ENCODE peak calls at places on chromosomes 7 and 10, in nine cellular contexts. O is A172; X is HFF-Myc; W is BE2C; G is H4; F is stimulated activated CD8-positive, alpha-beta memory T cell treated with anti-CD3 and anti-CD28 coated beads, Interleukin-15, amount 100 ng/mL, for 24 hours; I is esophagus squamous epithelium; U is activated CD4-positive, CD25-positive, alpha-beta regulatory T cell treated with anti-CD3 and anti-CD28 coated beads, Interleukin-2, amount 50 U/mL, for 16 hours; T is HFFc6. J is an unnamed sample.

GRCh38 chr7:19665399-19666008 is 43.3 kb downstream of the POLR1F start:
- DNase-seq in O (peak), X (no peak), W (no peak), G (peak), F (no peak), I (no peak), U (no peak), T (peak), J (no peak)

GRCh38 chr10:131618587-131619267 is 282.1 kb upstream of the PPP2R2D start:
- DNase-seq in O (no peak), X (no peak), W (no peak), G (no peak), F (no peak), I (no peak), U (no peak), T (no peak), J (no peak)

GRCh38 chr7:128035712-128036111 is 4.5 kb upstream of the LRRC4 start:
- DNase-seq in O (no peak), X (no peak), W (peak), G (no peak), F (no peak), I (no peak), U (no peak), T (no peak), J (no peak)

GRCh38 chr7:29629507-29629906 is 65.9 kb downstream of the PRR15 start:
- DNase-seq in O (no peak), X (no peak), W (no peak), G (no peak), F (no peak), I (no peak), U (no peak), T (no peak), J (no peak)

GRCh38 chr7:134332892-134333291 is 16.2 kb upstream of the SLC35B4 start:
- DNase-seq in O (no peak), X (no peak), W (no peak), G (no peak), F (no peak), I (no peak), U (no peak), T (no peak), J (no peak)

GRCh38 chr10:32692174-32692573 is 246.2 kb downstream of the CCDC7 start:
- DNase-seq in O (peak), X (no peak), W (no peak), G (peak), F (no peak), I (no peak), U (no peak), T (peak), J (peak)

GRCh38 chr7:70706698-70707097 is 425.2 kb upstream of the GALNT17 start:
- DNase-seq in O (no peak), X (no peak), W (no peak), G (no peak), F (no peak), I (no peak), U (no peak), T (no peak), J (no peak)

GRCh38 chr7:119281181-119281846 is 991.7 kb upstream of the KCND2 start:
- DNase-seq in O (no peak), X (no peak), W (no peak), G (no peak), F (no peak), I (no peak), U (no peak), T (no peak), J (no peak)

GRCh38 chr10:117188399-117188798 is 8.9 kb upstream of the KCNK18 start:
- DNase-seq in O (no peak), X (peak), W (no peak), G (no peak), F (no peak), I (no peak), U (no peak), T (peak), J (no peak)

GRCh38 chr10:93383562-93383981 is 98.6 kb downstream of the MYOF start:
- DNase-seq in O (peak), X (peak), W (no peak), G (peak), F (no peak), I (no peak), U (no peak), T (peak), J (no peak)

GRCh38 chr10:24518981-24519597 is 204.6 kb downstream of the ARHGAP21 start:
- DNase-seq in O (peak), X (peak), W (peak), G (peak), F (peak), I (no peak), U (no peak), T (peak), J (peak)

GRCh38 chr10:16787361-16787791 is 29.8 kb downstream of the RSU1 start:
- DNase-seq in O (no peak), X (no peak), W (no peak), G (no peak), F (peak), I (no peak), U (peak), T (no peak), J (no peak)

GRCh38 chr10:122310311-122311050 is 39.4 kb downstream of the BTBD16 start:
- DNase-seq in O (no peak), X (no peak), W (no peak), G (no peak), F (no peak), I (no peak), U (no peak), T (no peak), J (no peak)

GRCh38 chr7:141189231-141189630 is 115.4 kb downstream of the TMEM178B start:
- DNase-seq in O (no peak), X (no peak), W (no peak), G (no peak), F (no peak), I (no peak), U (no peak), T (no peak), J (no peak)

GRCh38 chr7:112414855-112415490 is 35.3 kb upstream of the IFRD1 start:
- DNase-seq in O (peak), X (no peak), W (no peak), G (peak), F (no peak), I (no peak), U (no peak), T (peak), J (no peak)

GRCh38 chr7:69104023-69104422 is 494.3 kb upstream of the AUTS2 start:
- DNase-seq in O (no peak), X (no peak), W (no peak), G (no peak), F (no peak), I (no peak), U (no peak), T (no peak), J (no peak)

GRCh38 chr7:138979226-138979979 is 1.8 kb downstream of the KIAA1549 start:
- DNase-seq in O (no peak), X (no peak), W (no peak), G (peak), F (no peak), I (no peak), U (no peak), T (peak), J (no peak)

GRCh38 chr7:22411977-22412693 is 55.2 kb upstream of the RAPGEF5 start:
- DNase-seq in O (no peak), X (no peak), W (no peak), G (no peak), F (no peak), I (no peak), U (no peak), T (no peak), J (no peak)